ENCODE peak calls at places on chromosomes 16 and 17, in ten cellular contexts. G is colonic mucosa, K is trophoblast cell, C is stomach, X is neuronal stem cell, P is thyroid gland, B is sigmoid colon, Y is neural progenitor cell, R is fibroblast of lung, O is upper lobe of right lung. A is an unnamed sample. For H3K36me3, the result is how much of the 10 kb centered on the place peaks cover.

GRCh38 chr16:1183235-1183907 is 30.5 kb downstream of the CACNA1H start:
- DNase-seq in O (no peak), P (no peak), X (no peak), R (peak), Y (peak), B (peak), K (peak), G (peak), C (no peak), A (peak)

GRCh38 chr17:63136381-63137012 is 170.5 kb downstream of the TANC2 start:
- DNase-seq in K (no peak), B (no peak), C (no peak), Y (peak), P (no peak), X (no peak), O (no peak), R (no peak), G (no peak), A (no peak)

GRCh38 chr16:89727406-89728120 is 6.2 kb downstream of the ZNF276 start:
- DNase-seq in P (no peak), Y (peak), K (no peak), C (no peak), B (no peak), X (no peak), R (no peak), G (no peak), O (no peak), A (no peak)

GRCh38 chr16:81873843-81874752 is 95.0 kb downstream of the PLCG2 start:
- DNase-seq in K (peak), O (peak), B (no peak), P (peak), X (peak), Y (peak), G (peak), R (peak), C (peak), A (peak)

GRCh38 chr17:73706858-73707257 is 62.6 kb upstream of the SDK2 start:
- DNase-seq in P (no peak), O (no peak), X (no peak), R (no peak), G (no peak), Y (no peak), B (peak), C (no peak), K (no peak), A (no peak)

GRCh38 chr16:66483689-66484452 is 56.8 kb downstream of the BEAN1 start:
- DNase-seq in Y (peak), G (peak), R (peak), P (peak), X (peak), C (peak), O (peak), K (peak), B (peak), A (peak)

GRCh38 chr17:32298721-32299578 is 33.3 kb downstream of the RHBDL3 start:
- DNase-seq in R (no peak), O (no peak), P (no peak), X (no peak), Y (peak), K (no peak), C (no peak), B (no peak), G (no peak), A (peak)

GRCh38 chr17:49107211-49107557 is 25.4 kb upstream of the B4GALNT2 start:
- DNase-seq in P (no peak), B (no peak), X (no peak), K (no peak), R (no peak), O (no peak), C (no peak), Y (no peak), G (no peak), A (no peak)

GRCh38 chr16:85935957-85936760 is 37.2 kb downstream of the IRF8 start:
- DNase-seq in O (no peak), G (no peak), C (no peak), R (no peak), Y (no peak), K (no peak), P (no peak), B (no peak), X (no peak), A (no peak)

GRCh38 chr17:39270923-39271322 is 45.2 kb upstream of the STAC2 start:
- DNase-seq in P (no peak), O (no peak), B (no peak), Y (no peak), C (no peak), X (no peak), G (no peak), R (peak), K (peak), A (no peak)

GRCh38 chr17:27891841-27892240 is 1.3 kb downstream of the LYRM9 start:
- DNase-seq in K (no peak), O (no peak), G (no peak), B (no peak), Y (no peak), C (no peak), P (no peak), R (no peak), X (no peak), A (no peak)

GRCh38 chr16:23952128-23953041 is 116.6 kb downstream of the PRKCB start:
- DNase-seq in G (peak), Y (peak), P (no peak), C (no peak), B (no peak), X (peak), K (peak), O (no peak), R (no peak), A (no peak)
- H3K4me3 ChIP-seq in G (no peak), Y (peak), P (no peak), C (no peak), B (peak), X (no peak), K (no peak), O (no peak), R (no peak), A (no peak)

GRCh38 chr17:19243838-19244237 is 6.7 kb downstream of the EPN2 start:
- DNase-seq in K (no peak), Y (no peak), R (no peak), X (no peak), P (no peak), C (no peak), G (no peak), O (no peak), B (peak), A (no peak)

GRCh38 chr17:19242323-19242722 is 5.2 kb downstream of the EPN2 start:
- DNase-seq in P (no peak), B (no peak), X (no peak), Y (no peak), C (no peak), K (peak), O (no peak), R (no peak), G (no peak), A (no peak)

GRCh38 chr17:19244357-19244756 is 7.2 kb downstream of the EPN2 start:
- DNase-seq in P (no peak), Y (no peak), O (no peak), X (no peak), R (no peak), B (peak), K (no peak), G (no peak), C (no peak), A (no peak)

GRCh38 chr17:19244796-19245195 is 7.6 kb downstream of the EPN2 start:
- DNase-seq in O (no peak), G (no peak), Y (no peak), P (no peak), C (no peak), X (no peak), K (no peak), B (peak), R (no peak), A (no peak)

DNA sequence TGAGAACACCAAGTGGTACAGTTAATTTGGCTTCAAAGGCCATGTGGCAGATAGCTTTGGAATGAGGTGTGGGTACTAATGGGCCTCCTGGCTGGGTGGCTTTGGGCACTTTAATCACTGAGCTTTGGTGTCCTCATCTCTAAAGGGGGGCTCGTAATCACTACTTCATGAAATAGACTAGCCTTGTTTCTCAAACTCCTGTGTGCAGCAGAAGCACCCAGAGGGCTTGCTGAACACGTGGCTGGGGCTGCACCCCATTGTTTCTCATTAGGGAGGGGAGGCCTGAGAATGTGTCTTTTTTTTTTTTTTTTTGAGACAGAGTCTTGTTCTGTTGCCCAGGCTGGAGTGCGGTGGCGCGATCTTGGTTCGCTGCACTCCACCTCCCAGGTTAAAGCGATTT is 5.8 kb downstream of the EPN2 start:
- DNase-seq in K (no peak), O (peak), C (no peak), Y (no peak), B (peak), P (peak), X (no peak), R (no peak), G (no peak), A (no peak)
- H3K27ac ChIP-seq in K (peak), O (no peak), C (peak), Y (no peak), B (peak), P (peak), X (no peak), R (no peak), G (no peak), A (no peak)

GRCh38 chr16:10692470-10692869 is 2.3 kb downstream of the TEKT5 start:
- DNase-seq in O (no peak), B (no peak), K (no peak), R (no peak), X (no peak), G (no peak), C (no peak), Y (no peak), P (no peak), A (no peak)

GRCh38 chr16:10685709-10686108 is 9.0 kb downstream of the TEKT5 start:
- DNase-seq in C (no peak), R (no peak), O (no peak), Y (no peak), B (no peak), K (no peak), P (no peak), X (no peak), G (no peak), A (no peak)

GRCh38 chr16:10688726-10689125 is 6.0 kb downstream of the TEKT5 start:
- DNase-seq in B (no peak), K (no peak), G (no peak), Y (no peak), P (peak), O (no peak), X (no peak), R (no peak), C (no peak), A (no peak)

GRCh38 chr16:10684541-10685151 is 10.1 kb downstream of the TEKT5 start:
- DNase-seq in X (no peak), G (no peak), R (no peak), O (peak), C (no peak), P (no peak), K (no peak), Y (no peak), B (no peak), A (no peak)

DNA sequence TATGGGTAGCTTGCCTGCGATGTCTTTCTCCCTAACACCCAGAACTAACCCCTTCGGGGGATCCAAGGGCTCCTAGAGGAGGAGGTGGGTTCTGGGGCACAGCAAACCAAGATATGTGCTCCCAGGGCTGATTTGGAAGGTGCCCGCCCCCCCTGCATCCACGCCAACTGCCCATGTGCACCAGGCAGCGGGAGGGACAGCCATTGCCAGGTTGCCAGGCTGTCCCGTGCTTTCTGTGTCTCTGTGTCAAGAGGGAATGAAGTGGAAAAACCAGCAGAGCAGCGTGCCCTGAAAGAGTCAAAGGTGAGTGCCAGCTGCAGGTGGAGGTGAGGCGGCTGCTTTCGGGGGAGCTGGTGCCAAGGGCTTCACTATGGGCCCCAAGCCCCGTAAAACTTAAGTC is 6.4 kb downstream of the TEKT5 start:
- DNase-seq in P (peak), R (no peak), G (peak), Y (no peak), B (no peak), X (no peak), K (peak), C (peak), O (peak), A (no peak)
- H3K36me3 ChIP-seq in P (under half), R (under half), G (under half), Y (under half), B (under half), X (under half), K (under half), C (under half), O (under half), A (under half)

GRCh38 chr17:78722101-78722761 is 59.8 kb downstream of the CYTH1 start:
- DNase-seq in R (no peak), X (no peak), O (peak), G (no peak), P (peak), K (no peak), Y (peak), C (no peak), B (peak), A (peak)

GRCh38 chr17:78718575-78719209 is 63.4 kb downstream of the CYTH1 start:
- DNase-seq in K (peak), B (no peak), R (no peak), C (no peak), X (no peak), Y (no peak), P (no peak), O (no peak), G (no peak), A (no peak)

GRCh38 chr17:78716814-78717393 is 65.2 kb downstream of the CYTH1 start:
- DNase-seq in C (peak), O (peak), Y (peak), B (peak), G (peak), P (peak), R (peak), K (no peak), X (no peak), A (peak)

GRCh38 chr17:78717431-78717980 is 64.6 kb downstream of the CYTH1 start:
- DNase-seq in Y (no peak), O (no peak), K (no peak), X (no peak), C (no peak), G (no peak), B (peak), P (no peak), R (peak), A (peak)

GRCh38 chr17:78719630-78720298 is 62.3 kb downstream of the CYTH1 start:
- DNase-seq in X (no peak), R (no peak), C (no peak), Y (no peak), P (no peak), G (no peak), B (no peak), K (no peak), O (no peak), A (no peak)
- H3K4me3 ChIP-seq in X (no peak), R (no peak), C (no peak), Y (no peak), P (no peak), G (no peak), B (no peak), K (no peak), O (no peak), A (no peak)

DNA sequence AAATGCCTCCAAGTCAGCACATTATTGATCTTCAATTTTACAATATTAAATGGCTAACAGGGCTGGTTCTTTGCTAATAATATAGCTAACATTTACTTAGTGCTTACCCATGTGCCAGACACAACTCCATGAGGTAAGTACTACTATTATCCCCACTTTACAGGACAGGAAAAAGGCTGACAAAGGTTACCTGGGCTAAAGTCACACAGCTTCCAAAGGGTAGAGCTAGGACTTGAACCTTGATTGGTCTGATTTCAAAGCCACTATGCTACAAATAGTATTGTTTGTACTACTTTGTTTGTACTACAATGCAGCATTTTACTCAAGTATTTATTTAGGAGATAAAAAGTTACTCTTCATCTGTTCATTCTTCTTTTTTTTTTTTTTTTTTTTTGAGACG is 31.9 kb downstream of the BRD7 start:
- DNase-seq in X (no peak), G (no peak), O (no peak), C (no peak), P (no peak), R (no peak), B (no peak), Y (no peak), K (peak), A (no peak)
- H3K27ac ChIP-seq in X (no peak), G (no peak), O (no peak), C (no peak), P (no peak), R (no peak), B (no peak), Y (no peak), K (no peak), A (no peak)

DNA sequence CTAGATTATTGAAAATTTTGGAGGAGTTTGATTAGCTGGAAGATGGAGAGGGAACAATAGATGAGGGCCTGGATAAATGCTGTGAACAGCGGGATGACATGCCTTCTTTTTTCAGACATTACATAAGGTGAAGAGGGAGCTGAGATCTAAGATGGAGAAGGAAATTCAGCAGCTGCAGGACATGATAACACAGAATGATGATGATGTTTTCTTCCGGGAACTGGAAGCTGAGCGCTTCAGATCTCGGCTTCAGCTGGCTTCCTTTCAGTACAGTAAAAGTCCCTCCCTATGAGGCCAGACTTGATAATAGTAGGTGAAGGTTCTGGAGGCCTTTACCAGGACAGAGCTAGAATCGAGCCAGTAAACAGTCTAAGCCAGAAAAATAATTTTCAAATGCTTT is 30.7 kb downstream of the CEP95 start:
- DNase-seq in B (no peak), X (no peak), Y (no peak), P (no peak), G (no peak), K (no peak), C (no peak), R (no peak), O (no peak), A (no peak)
- H3K36me3 ChIP-seq in B (half or more), X (half or more), Y (under half), P (under half), G (under half), K (half or more), C (half or more), R (under half), O (half or more), A (half or more)

A was measured in SJCRH30.